ENCODE peak calls at places on chromosomes 3 and 15, in six cellular contexts. G is heart right ventricle, L is heart left ventricle, M is body of pancreas, W is A549, K is NB4. Q is an unnamed sample.

GRCh38 chr3:126399348-126399730 is 4.6 kb downstream of the CFAP100 start:
- DNase-seq in G (no peak), L (no peak), M (no peak), W (no peak), K (peak; percentile 52), Q (no peak)

GRCh38 chr15:60326824-60327654 is 70.7 kb downstream of the ANXA2 start:
- DNase-seq in G (peak; percentile 15), L (no peak), M (no peak), W (no peak), K (peak; percentile 60), Q (no peak)

GRCh38 chr3:143266936-143267335 is 147.4 kb downstream of the CHST2 start:
- DNase-seq in G (no peak), L (no peak), M (no peak), W (no peak), K (peak; percentile 13), Q (no peak)

GRCh38 chr3:13878711-13879101 is 1.2 kb downstream of the WNT7A start:
- DNase-seq in G (no peak), L (no peak), M (no peak), W (peak; percentile 32), K (no peak), Q (no peak)

GRCh38 chr15:84982301-84982920 is 755 bp downstream of the PDE8A start:
- DNase-seq in G (peak; percentile 53), L (peak; percentile 42), M (peak; percentile 64), W (no peak), K (peak; percentile 68), Q (peak; percentile 90)

GRCh38 chr15:49645937-49646336 is 25.1 kb downstream of the DTWD1 start:
- DNase-seq in G (no peak), L (no peak), M (peak; percentile 31), W (no peak), K (no peak), Q (peak; percentile 39)

GRCh38 chr3:171339606-171340005 is 120.6 kb downstream of the TNIK start:
- DNase-seq in G (no peak), L (no peak), M (peak; percentile 98), W (no peak), K (no peak), Q (peak; percentile 67)

GRCh38 chr15:73682597-73683090 is 1.5 kb upstream of the CD276 start:
- DNase-seq in G (no peak), L (no peak), M (no peak), W (no peak), K (no peak), Q (no peak)

DNA sequence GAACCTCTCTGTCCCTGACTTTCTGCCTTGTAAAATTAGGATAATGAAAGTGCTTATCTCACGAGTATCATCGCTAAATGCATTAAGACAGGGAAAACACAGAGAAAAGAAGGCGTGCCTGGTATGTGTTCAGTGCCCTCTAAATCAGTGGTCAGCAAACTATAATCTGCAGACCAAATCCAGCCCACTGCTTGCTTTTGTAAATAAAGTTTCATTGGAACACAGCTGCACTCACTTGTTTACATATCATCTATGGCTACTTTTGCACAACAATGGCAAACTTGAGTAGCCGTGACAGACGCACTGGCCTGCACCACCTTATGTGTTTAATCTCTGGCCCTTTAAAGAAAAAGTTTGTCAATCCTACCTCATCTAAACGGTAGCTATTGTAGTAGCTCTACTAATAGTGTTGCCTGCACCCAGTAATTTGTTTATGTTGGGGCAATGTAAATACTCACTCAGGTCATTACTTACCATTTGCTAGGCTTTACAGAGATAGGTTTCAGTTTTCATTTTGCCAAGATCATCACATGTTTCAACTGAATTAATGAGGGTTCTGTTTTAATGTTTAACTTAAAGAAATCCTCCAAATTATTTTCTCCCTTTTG is 229.4 kb downstream of the FEZF2 start:
- DNase-seq in G (no peak), L (no peak), M (no peak), W (no peak), K (no peak), Q (no peak)
- H3K4me3 ChIP-seq in G (no peak overlapping the region), L (no peak overlapping the region), M (no peak overlapping the region), W (no peak overlapping the region), K (no peak overlapping the region), Q (no peak overlapping the region)

GRCh38 chr15:65519781-65520299 is 2.4 kb upstream of the DPP8 start:
- DNase-seq in G (no peak), L (no peak), M (no peak), W (no peak), K (no peak), Q (no peak)

GRCh38 chr15:65517866-65518207 is 348 bp upstream of the DPP8 start:
- DNase-seq in G (no peak), L (no peak), M (no peak), W (no peak), K (no peak), Q (no peak)

GRCh38 chr15:65521355-65521754 is 3.9 kb upstream of the DPP8 start:
- DNase-seq in G (no peak), L (no peak), M (no peak), W (no peak), K (no peak), Q (no peak)

GRCh38 chr15:65518633-65519285 is 1.3 kb upstream of the DPP8 start:
- DNase-seq in G (no peak), L (no peak), M (no peak), W (no peak), K (no peak), Q (no peak)

GRCh38 chr15:65516997-65517865 is at the start of gene DPP8:
- DNase-seq in G (peak; percentile 93), L (peak; percentile 94), M (peak; percentile 92), W (peak; percentile 95), K (peak; percentile 97), Q (peak; percentile 89)
- TF ChIP-seq CTCF in G (peak; percentile 94), L (peak; percentile 77), M (peak; percentile 81), W (peak; percentile 97), K (peak; percentile 92), Q (peak; percentile 56)

DNA sequence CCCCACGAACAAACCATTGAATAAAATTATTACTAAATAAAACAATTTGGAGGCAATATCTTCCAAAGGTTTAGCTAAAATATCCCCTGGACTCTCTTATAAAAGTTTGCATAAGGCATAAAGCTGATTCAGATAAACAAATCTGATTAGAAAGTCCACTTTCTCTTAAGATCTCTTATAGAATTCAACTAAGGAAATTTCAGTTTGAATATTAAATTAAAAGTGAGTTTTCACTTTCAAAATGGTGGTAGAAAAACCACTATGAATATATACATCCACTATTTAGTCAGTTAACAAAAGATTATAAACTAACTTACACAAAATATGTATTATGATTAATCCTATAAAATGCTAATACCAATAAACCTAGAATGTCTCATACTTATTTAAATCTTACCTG is 424.9 kb downstream of the MECOM start:
- DNase-seq in G (no peak), L (no peak), M (no peak), W (no peak), K (no peak), Q (no peak)
- H3K4me3 ChIP-seq in G (no peak overlapping the region), L (no peak overlapping the region), M (no peak overlapping the region), W (no peak overlapping the region), K (no peak overlapping the region), Q (no peak overlapping the region)

DNA sequence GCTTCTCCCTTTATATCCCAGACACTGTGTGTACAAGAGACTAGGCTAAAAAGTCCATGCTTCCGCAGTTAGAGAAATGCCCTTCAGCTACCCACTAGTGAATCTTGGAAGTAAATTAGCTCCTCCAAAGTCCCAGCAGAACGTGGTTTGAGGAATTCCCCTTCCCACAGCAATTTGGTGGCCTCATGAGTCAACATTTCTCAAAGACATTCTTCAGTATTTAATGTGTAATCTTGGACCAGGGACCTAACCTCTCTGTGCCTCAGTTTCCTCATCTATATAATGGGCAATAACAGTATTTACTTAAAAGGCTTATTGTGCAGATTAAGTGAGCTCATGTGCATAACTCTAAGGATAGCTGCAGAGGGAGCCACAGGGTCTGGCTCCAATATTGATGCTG is 92.2 kb downstream of the OXNAD1 start:
- DNase-seq in G (no peak), L (no peak), M (no peak), W (no peak), K (no peak), Q (no peak)
- TF ChIP-seq CTCF in G (no peak), L (no peak), M (no peak), W (no peak), K (no peak), Q (no peak)

GRCh38 chr15:58440922-58441321 is 9.1 kb downstream of the LIPC start:
- DNase-seq in G (no peak), L (no peak), M (peak; percentile 40), W (peak; percentile 66), K (no peak), Q (peak; percentile 80)

GRCh38 chr15:58442122-58442521 is 10.3 kb downstream of the LIPC start:
- DNase-seq in G (no peak), L (no peak), M (no peak), W (no peak), K (no peak), Q (no peak)

GRCh38 chr15:58441376-58442070 is 9.7 kb downstream of the LIPC start:
- DNase-seq in G (no peak), L (no peak), M (no peak), W (no peak), K (no peak), Q (no peak)

GRCh38 chr15:58438956-58439355 is 7.2 kb downstream of the LIPC start:
- DNase-seq in G (peak; percentile 65), L (peak; percentile 69), M (peak; percentile 63), W (peak; percentile 75), K (peak; percentile 85), Q (peak; percentile 84)

GRCh38 chr15:58440181-58440910 is 8.6 kb downstream of the LIPC start:
- DNase-seq in G (peak; percentile 61), L (peak; percentile 47), M (peak; percentile 60), W (peak; percentile 89), K (no peak), Q (peak; percentile 78)
- H3K4me3 ChIP-seq in G (no peak overlapping the region), L (no peak overlapping the region), M (no peak overlapping the region), W (peak overlapping the region; percentile 8), K (no peak overlapping the region), Q (no peak overlapping the region)

DNA sequence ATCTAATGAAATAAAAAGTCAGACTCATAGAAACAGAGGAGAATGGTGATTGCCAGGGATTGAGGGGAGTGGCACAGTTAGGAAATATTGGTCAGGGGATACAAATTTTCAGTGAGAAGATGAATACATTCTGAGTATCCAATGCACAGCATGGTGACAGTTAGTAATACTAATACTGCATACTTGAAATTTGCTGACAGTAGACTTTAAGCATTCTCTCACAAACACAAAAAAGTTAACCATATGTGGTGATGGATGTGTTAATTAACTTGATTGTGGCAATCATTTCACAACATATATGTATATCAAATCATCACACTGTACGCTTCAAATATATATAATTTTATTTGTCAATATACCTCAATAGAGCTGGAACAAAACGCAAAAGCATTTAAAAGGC is 9.2 kb upstream of the COL6A6 start:
- DNase-seq in G (no peak), L (no peak), M (no peak), W (no peak), K (no peak), Q (no peak)
- TF ChIP-seq CTCF in G (no peak), L (no peak), M (no peak), W (no peak), K (no peak), Q (no peak)

GRCh38 chr3:23920151-23920655 is 3.3 kb downstream of the RPL15 start:
- DNase-seq in G (no peak), L (no peak), M (no peak), W (no peak), K (no peak), Q (no peak)
- H3K4me3 ChIP-seq in G (no peak overlapping the region), L (no peak overlapping the region), M (no peak overlapping the region), W (no peak overlapping the region), K (peak overlapping the region; percentile 35), Q (no peak overlapping the region)

Q was measured in lower leg skin.